ENCODE peak calls at places on chromosomes 12 and 14, in four cellular contexts. N, O, W and Q are unnamed samples.

GRCh38 chr12:99455350-99456037 is 192.1 kb upstream of the GARIN6 start:
- DNase-seq in N (no peak), W (no peak), O (peak; percentile 69), Q (peak; percentile 9)

GRCh38 chr14:32702571-32702970 is 236.1 kb upstream of the NPAS3 start:
- DNase-seq in N (no peak), W (peak; percentile 52), O (no peak), Q (no peak)

GRCh38 chr12:130707571-130707891 is 8.6 kb downstream of the RIMBP2 start:
- DNase-seq in O (no peak), W (no peak), N (no peak), Q (no peak)

GRCh38 chr14:105376521-105377440 is 21.6 kb upstream of the TEX22 start:
- DNase-seq in W (no peak), O (no peak), N (no peak), Q (no peak)

GRCh38 chr12:111453071-111453989 is 47.6 kb downstream of the SH2B3 start:
- DNase-seq in W (no peak), O (no peak), N (peak; percentile 56), Q (no peak)

GRCh38 chr12:106110626-106111300 is 28.0 kb downstream of the NUAK1 start:
- DNase-seq in N (no peak), W (no peak), O (no peak), Q (no peak)

GRCh38 chr12:2732290-2732689 is 62.5 kb upstream of the FKBP4 start:
- DNase-seq in O (no peak), N (no peak), W (no peak), Q (no peak)

GRCh38 chr12:115934046-115934445 is 343.4 kb downstream of the MED13L start:
- DNase-seq in N (no peak), O (no peak), W (no peak), Q (no peak)

GRCh38 chr12:57126561-57126960 is 1.7 kb upstream of the LRP1 start:
- DNase-seq in N (no peak), O (no peak), W (no peak), Q (no peak)

GRCh38 chr14:36111822-36112583 is 64.5 kb downstream of the PTCSC3 start:
- DNase-seq in W (no peak), N (no peak), O (no peak), Q (no peak)

GRCh38 chr12:122406701-122407154 is 15.7 kb downstream of the CLIP1 start:
- DNase-seq in O (peak; percentile 70), W (no peak), N (no peak), Q (no peak)

GRCh38 chr14:35161231-35161630 is 38.9 kb downstream of the PRORP start:
- DNase-seq in O (no peak), N (no peak), W (no peak), Q (no peak)

GRCh38 chr12:94650143-94651056 is at the start of gene TMCC3:
- DNase-seq in N (no peak), O (no peak), W (peak; percentile 41), Q (no peak)

GRCh38 chr12:131505561-131505960 is 205.3 kb upstream of the SFSWAP start:
- DNase-seq in O (no peak), W (no peak), N (no peak), Q (no peak)

GRCh38 chr12:102427542-102427923 is 52.8 kb downstream of the IGF1 start:
- DNase-seq in N (no peak), O (no peak), W (no peak), Q (no peak)

GRCh38 chr12:114799574-114800487 is 115.9 kb upstream of the TBX3 start:
- DNase-seq in O (peak; percentile 16), N (no peak), W (peak; percentile 36), Q (no peak)

GRCh38 chr14:32494566-32495434 is 165.7 kb downstream of the AKAP6 start:
- DNase-seq in N (no peak), O (peak; percentile 59), W (no peak), Q (no peak)

GRCh38 chr12:27191531-27191930 is 52.6 kb upstream of the STK38L start:
- DNase-seq in W (no peak), N (no peak), O (no peak), Q (no peak)

GRCh38 chr12:27192118-27192802 is 51.8 kb upstream of the STK38L start:
- DNase-seq in O (no peak), N (no peak), W (no peak), Q (no peak)

GRCh38 chr12:27193106-27193505 is 51.0 kb upstream of the STK38L start:
- DNase-seq in N (no peak), O (peak; percentile 47), W (no peak), Q (no peak)

GRCh38 chr12:27194644-27195043 is 49.4 kb upstream of the STK38L start:
- DNase-seq in W (no peak), N (no peak), O (no peak), Q (no peak)

DNA sequence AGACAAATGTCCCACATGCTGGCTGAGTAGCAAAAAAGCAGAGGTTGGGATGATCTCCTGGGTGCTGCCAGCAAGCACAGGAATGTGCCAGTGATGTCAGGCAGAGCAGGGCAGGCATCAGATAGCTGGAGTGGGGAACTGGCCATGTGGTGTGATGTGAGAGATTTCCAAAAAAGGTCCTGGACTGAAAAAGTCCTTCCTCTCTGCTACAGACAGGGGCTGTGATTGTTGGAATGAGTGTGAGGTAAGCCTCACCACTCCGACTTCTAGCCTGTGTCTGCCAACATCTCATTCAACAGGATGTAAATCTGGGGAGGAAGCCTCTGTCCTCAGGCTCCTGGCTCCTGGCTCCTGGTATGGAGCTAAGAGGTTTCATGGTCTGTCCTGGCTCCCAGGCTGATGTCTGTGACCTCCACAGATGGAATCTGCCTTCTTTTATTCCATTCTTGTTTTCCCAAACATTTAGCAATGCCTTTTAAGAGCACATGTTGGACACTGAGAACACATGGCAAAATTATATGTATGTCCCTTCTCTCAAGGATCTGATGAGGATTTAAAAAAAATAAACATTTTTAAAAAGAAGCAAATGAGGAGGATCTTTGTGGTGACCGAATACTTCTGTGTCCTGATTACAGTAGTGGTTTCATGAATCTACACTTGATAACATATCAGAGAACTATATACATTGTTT is 50.1 kb upstream of the STK38L start:
- DNase-seq in N (no peak), O (peak; percentile 57), W (no peak), Q (peak; percentile 80)
- TF ChIP-seq CTCF in N (no peak), O (no peak), W (no peak), Q (no peak)

GRCh38 chr12:54010053-54010971 is 1.5 kb downstream of the HOXC8 start:
- DNase-seq in O (no peak), W (no peak), N (no peak), Q (no peak)

GRCh38 chr12:54010972-54011664 is 2.3 kb downstream of the HOXC8 start:
- DNase-seq in O (no peak), W (no peak), N (no peak), Q (no peak)

GRCh38 chr12:54011665-54012532 is 3.1 kb downstream of the HOXC8 start:
- DNase-seq in N (no peak), W (no peak), O (no peak), Q (no peak)

GRCh38 chr12:54014315-54015209 is 5.8 kb downstream of the HOXC8 start:
- DNase-seq in O (no peak), N (no peak), W (no peak), Q (no peak)

GRCh38 chr12:54012631-54013398 is 4.0 kb downstream of the HOXC8 start:
- DNase-seq in W (no peak), N (no peak), O (no peak), Q (no peak)
- TF ChIP-seq CTCF in W (no peak), N (no peak), O (no peak), Q (no peak)

GRCh38 chr12:6752931-6753771 is at the start of gene MLF2:
- DNase-seq in N (peak; percentile 99), W (peak; percentile 99), O (peak; percentile 93), Q (peak; percentile 98)
- TF ChIP-seq CTCF in N (peak; percentile 99), W (peak; percentile 100), O (no peak), Q (peak; percentile 96)

GRCh38 chr12:120367252-120367923 is 1.6 kb downstream of the MSI1 start:
- DNase-seq in N (no peak), O (no peak), W (peak; percentile 38), Q (no peak)
- TF ChIP-seq CTCF in N (peak; percentile 74), O (peak; percentile 31), W (peak; percentile 66), Q (peak; percentile 57)

DNA sequence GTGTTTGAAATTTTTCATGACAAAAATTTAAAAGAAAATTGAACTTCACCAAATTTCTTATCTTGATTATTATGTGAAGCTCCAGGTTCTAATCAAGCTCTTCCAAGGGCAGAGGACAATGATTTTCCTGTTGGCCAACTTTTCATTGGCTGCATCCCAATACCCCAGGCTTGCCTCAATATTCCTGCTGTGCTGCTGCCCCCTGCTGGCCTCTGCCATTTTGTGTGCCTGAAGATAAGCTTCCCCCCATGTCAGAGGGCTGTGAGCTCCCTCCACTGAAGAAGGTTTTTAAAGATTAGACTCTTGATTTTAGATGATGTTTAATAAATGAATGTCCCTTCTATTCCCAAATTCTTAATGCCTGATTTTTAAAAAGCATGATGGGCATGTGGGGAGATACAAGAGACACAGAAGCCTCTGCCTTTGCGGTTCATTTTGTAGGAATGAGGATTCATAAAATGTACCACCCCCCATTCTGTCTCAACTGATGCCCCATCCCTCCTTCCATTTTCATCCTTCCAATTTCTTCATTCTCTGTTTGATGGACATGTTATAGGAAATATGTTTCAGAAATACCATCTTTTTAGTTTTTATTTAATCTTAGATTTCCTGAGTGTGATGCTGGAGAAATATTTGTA is 76.7 kb upstream of the RGS6 start:
- DNase-seq in W (peak; percentile 77), O (peak; percentile 5), N (no peak), Q (peak; percentile 51)
- TF ChIP-seq CTCF in W (peak; percentile 68), O (peak; percentile 89), N (peak; percentile 79), Q (peak; percentile 88)

GRCh38 chr12:75058228-75058627 is 151.4 kb downstream of the KCNC2 start:
- DNase-seq in W (no peak), O (no peak), N (no peak), Q (no peak)
- TF ChIP-seq CTCF in W (no peak), O (no peak), N (no peak), Q (no peak)

GRCh38 chr14:66401447-66402095 is 84.6 kb upstream of the CCDC196 start:
- DNase-seq in W (no peak), N (no peak), O (no peak), Q (no peak)
- TF ChIP-seq CTCF in W (peak; percentile 57), N (peak; percentile 66), O (peak; percentile 20), Q (peak; percentile 46)

DNA sequence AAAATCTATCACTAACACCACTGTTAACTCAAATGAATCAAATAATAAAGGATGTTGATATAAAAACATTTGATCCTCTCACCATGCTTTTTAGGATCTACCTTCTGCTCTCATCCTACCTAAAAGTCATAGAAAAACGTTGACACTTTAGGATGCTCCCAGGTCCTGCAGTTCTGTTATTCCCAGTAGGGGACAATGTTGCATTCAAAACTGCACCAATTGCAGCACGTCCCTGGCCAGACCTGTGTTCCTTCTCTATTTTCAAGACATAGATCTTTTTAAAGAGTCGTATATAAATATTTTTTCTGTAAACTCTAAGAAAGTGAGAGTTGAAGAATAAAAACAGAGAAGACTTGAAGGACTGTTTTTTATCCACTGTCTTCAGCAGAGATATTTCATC is 8.8 kb downstream of the AICDA start:
- DNase-seq in N (no peak), W (no peak), O (no peak), Q (no peak)
- TF ChIP-seq CTCF in N (peak; percentile 35), W (peak; percentile 37), O (no peak), Q (no peak)

DNA sequence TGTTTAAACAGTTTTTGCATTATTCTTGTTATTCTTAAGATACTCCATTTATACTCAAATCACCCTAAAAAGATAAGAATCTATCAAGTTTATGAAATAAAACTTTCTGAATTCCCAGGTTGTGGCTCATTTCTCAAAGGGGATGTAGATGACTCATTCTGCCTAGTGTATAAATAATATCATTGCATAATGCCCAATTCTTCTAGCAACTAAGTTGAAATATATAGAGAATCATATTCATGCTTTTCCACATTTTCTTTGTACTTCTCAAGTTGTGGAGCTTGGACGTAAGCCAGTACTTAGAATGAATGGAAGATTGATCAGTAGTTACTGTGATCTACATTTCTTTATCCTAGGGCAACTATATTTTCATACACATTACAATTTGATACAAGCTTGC is 201.1 kb downstream of the PPFIA2 start:
- DNase-seq in O (no peak), N (no peak), W (no peak), Q (no peak)
- TF ChIP-seq CTCF in O (no peak), N (no peak), W (no peak), Q (no peak)

GRCh38 chr12:19042196-19042595 is 87.3 kb upstream of the PLEKHA5 start:
- DNase-seq in W (no peak), N (no peak), O (no peak), Q (no peak)
- TF ChIP-seq CTCF in W (no peak), N (no peak), O (no peak), Q (no peak)